ENCODE peak calls at places on chromosomes 16 and 17, in nine cellular contexts. A is ovary, L is transverse colon, Y is heart left ventricle, C is HCT116, W is tibial nerve, F is GM12878, M is endothelial cell of umbilical vein, V is IMR-90. J is an unnamed sample.

GRCh38 chr16:46932802-46933201 is 40.7 kb downstream of the DNAJA2 start:
- DNase-seq in C (no peak), A (no peak), V (no peak), M (no peak), L (no peak), W (no peak), Y (no peak), F (no peak), J (no peak)

GRCh38 chr17:42034059-42034458 is 14.2 kb downstream of the NKIRAS2 start:
- DNase-seq in A (no peak), W (no peak), V (no peak), M (no peak), Y (no peak), L (no peak), C (no peak), F (no peak), J (no peak)

GRCh38 chr17:50028207-50029120 is 27.4 kb upstream of the ITGA3 start:
- DNase-seq in F (no peak), Y (no peak), W (no peak), C (no peak), L (no peak), V (peak; percentile 30), M (peak; percentile 35), A (no peak), J (no peak)

GRCh38 chr17:50667259-50668024 is 32.8 kb downstream of the ABCC3 start:
- DNase-seq in W (no peak), C (no peak), V (no peak), F (no peak), M (no peak), Y (no peak), L (no peak), A (no peak), J (no peak)

GRCh38 chr17:58818654-58819053 is 63.0 kb downstream of the PPM1E start:
- DNase-seq in M (no peak), L (no peak), W (no peak), A (no peak), Y (no peak), F (no peak), C (no peak), V (no peak), J (no peak)

GRCh38 chr17:34378664-34379101 is 15.7 kb upstream of the CCL1 start:
- DNase-seq in M (no peak), L (peak; percentile 28), C (no peak), Y (no peak), F (peak; percentile 76), V (no peak), A (no peak), W (no peak), J (no peak)

GRCh38 chr17:74307984-74308773 is 17.8 kb upstream of the KIF19 start:
- DNase-seq in M (peak; percentile 51), C (no peak), L (no peak), V (no peak), F (no peak), W (no peak), A (no peak), Y (peak; percentile 68), J (no peak)

GRCh38 chr17:82449136-82449882 is 1.2 kb downstream of the CYBC1 start:
- DNase-seq in C (no peak), V (no peak), F (peak; percentile 65), Y (peak; percentile 71), L (peak; percentile 76), M (no peak), W (no peak), A (no peak), J (peak; percentile 51)

GRCh38 chr17:32264140-32264799 is 1.4 kb upstream of the RHBDL3 start:
- DNase-seq in A (no peak), W (no peak), M (no peak), F (no peak), C (no peak), V (no peak), L (no peak), Y (no peak), J (no peak)

GRCh38 chr16:8869212-8869987 is 594 bp upstream of the CARHSP1 start:
- DNase-seq in Y (no peak), V (no peak), L (no peak), M (no peak), W (no peak), A (no peak), C (no peak), F (no peak), J (no peak)

GRCh38 chr16:8866884-8867482 is 1.8 kb downstream of the CARHSP1 start:
- DNase-seq in V (no peak), Y (no peak), W (no peak), M (peak; percentile 31), F (no peak), C (no peak), L (peak; percentile 34), A (no peak), J (no peak)

GRCh38 chr16:8867483-8868271 is 1.1 kb downstream of the CARHSP1 start:
- DNase-seq in V (no peak), L (peak; percentile 73), W (peak; percentile 56), Y (peak; percentile 54), M (peak; percentile 45), A (peak; percentile 72), F (no peak), C (no peak), J (no peak)

GRCh38 chr16:8866118-8866883 is 2.5 kb downstream of the CARHSP1 start:
- DNase-seq in F (no peak), V (no peak), C (no peak), L (peak; percentile 54), W (no peak), Y (peak; percentile 73), A (peak; percentile 78), M (no peak), J (no peak)

DNA sequence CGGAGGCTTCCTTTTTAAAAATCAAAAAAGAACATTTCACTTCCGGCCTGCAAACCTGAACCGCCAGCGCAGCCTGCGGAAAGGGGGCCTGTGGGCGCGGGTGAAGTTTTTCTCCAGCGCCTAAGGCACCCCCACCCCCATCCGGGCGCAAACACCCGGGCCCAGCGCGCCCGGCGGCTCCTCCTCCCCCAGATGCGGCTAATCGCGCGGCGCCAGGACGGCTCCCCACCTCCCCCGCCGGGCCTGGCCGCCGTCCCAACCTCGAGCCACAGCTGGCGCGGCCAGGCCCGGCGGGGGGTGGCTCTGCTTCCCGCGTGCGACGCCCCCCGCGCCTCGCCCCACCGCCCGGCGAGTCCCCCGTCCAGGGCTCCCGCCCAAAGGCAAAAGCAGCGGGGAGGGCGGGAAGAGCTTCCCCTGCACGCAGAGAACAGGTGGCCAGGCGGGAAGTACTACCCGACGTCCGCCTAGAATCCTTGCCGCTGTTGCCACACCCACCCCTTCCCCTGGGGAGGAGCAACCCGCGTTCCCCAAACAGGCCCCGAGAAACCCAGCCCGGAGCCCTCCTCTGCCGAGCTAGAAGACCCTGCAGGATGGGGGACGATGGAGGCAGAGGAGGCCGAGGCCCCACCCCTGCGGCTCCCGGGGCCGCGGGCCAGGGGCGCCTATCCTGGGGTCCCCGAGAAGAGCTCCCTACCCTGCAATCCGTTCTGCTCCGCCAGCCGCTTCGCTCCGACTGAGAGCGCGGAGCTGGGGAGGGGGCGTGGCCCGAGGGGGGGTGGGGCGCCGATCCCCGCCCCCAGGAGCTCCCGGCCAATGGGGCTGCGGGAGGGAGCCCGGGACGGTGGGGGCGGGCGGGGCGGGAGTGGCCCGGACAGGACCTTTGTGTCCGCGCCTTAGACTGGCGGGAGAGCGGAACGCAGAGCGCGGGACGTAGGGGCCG is at the start of gene CARHSP1:
- DNase-seq in V (peak; percentile 79), Y (peak; percentile 90), A (peak; percentile 85), L (peak; percentile 90), W (peak; percentile 73), F (peak; percentile 51), C (peak; percentile 70), M (peak; percentile 92), J (peak; percentile 57)
- TF ChIP-seq POLR2A in V (peak; percentile 80), Y (no peak), A (peak; percentile 51), L (peak; percentile 87), W (peak; percentile 71), F (peak; percentile 79), C (no peak), M (peak; percentile 72), J (peak; percentile 63)

DNA sequence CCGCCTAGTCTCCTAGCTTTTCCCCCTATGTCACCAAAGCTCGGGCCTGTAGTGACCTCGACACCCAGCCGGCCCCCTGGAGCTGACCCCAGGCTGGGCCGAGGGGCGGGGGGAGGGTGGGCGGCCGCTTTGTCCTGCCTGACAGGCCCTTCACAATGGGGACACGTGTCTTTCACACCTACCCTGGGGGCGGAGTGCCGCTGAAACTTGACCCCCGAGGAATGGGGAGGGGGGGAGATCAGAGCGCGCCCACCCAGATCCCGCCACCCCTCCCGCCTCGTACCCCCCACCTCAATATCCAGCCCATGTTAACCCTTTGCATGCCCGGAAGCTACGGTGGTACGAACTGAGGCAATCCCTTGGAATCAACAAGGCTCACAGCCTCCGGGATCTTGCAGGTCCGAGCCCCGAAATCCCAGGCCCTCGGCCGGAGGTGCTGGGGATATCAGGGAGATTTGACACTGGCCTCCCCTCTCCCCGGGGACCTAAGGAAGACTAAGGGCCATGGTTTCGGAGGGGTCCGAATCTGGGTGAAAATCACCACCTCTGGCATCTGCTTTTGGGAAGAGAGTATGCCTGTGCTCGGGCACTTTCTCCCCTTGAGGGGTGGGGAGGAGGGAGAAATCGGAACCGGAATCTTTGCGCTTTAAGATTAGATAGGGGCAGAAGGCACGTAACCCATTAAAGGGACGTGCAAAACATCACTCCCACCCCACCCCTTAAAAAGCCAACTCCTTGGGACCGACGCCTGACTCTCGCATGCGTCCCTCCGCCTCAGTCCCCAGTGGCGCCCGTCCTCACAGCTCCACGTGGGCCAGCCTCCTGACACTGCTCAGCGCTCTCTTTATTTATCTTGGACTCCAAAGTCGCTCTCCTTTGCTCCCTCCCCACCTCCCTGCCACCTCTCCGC is 2.6 kb downstream of the NOG start:
- DNase-seq in C (no peak), Y (no peak), F (no peak), W (no peak), L (no peak), V (peak; percentile 10), A (no peak), M (no peak), J (no peak)
- H3K4me1 ChIP-seq in C (peaks cover 5% of the 10 kb centered on the region), Y (peaks cover 14% of the 10 kb centered on the region), F (no peaks in the 10 kb centered on the region), W (peaks cover 40% of the 10 kb centered on the region), L (peaks cover 14% of the 10 kb centered on the region), V (peaks cover 13% of the 10 kb centered on the region), A (peaks cover 10% of the 10 kb centered on the region), M (peaks cover 23% of the 10 kb centered on the region), J (peaks cover 45% of the 10 kb centered on the region)

GRCh38 chr17:17416400-17417360 is 60.1 kb upstream of the MED9 start:
- DNase-seq in W (no peak), Y (no peak), M (peak; percentile 94), C (no peak), V (peak; percentile 87), A (no peak), F (no peak), L (no peak), J (no peak)
- TF ChIP-seq POLR2A in W (no peak), Y (no peak), M (peak; percentile 75), C (no peak), V (peak; percentile 33), A (no peak), F (no peak), L (no peak), J (no peak)

DNA sequence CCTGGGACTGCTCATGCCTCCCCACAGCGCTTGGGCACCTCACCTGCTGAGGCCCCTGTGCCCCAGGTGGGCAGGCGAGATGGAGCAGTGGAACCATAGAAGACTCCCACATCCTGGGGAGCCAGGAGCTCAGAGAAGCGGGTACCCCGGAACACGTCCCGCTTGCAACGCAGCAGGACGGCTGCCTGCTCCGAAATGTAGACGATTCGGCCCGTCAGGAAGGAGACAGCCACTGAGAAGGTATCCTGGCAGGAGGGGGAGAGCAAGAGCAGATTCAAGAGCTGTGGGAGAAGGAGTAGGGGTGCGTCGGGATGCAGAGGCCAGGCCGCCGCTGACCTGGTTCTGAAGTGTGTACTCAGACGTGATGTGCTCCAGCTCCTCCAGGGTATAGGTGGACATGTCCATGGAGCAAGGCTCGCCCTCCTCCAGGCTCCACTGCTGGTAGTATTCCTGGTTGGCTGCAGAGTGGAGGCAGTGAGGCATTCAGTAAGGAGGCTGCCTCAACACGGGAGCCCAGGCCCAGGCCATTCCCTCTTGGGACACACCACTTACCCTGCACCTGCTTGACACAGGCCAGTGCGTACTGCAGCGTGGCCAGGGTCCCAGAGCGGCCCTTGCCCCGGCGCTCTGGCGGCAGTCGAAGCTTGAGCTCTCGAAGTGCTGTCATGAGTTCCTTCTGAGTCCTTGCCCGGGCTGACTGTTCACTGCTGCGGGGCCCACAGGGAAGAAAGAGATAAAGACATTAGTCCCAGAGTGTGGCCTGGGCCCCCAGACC is 2.6 kb downstream of the PER1 start:
- DNase-seq in W (no peak), V (no peak), L (no peak), Y (no peak), C (no peak), M (no peak), A (peak; percentile 31), F (no peak), J (no peak)
- H3K4me1 ChIP-seq in W (peaks cover 38% of the 10 kb centered on the region), V (peaks cover 17% of the 10 kb centered on the region), L (peaks cover 10% of the 10 kb centered on the region), Y (peaks cover 25% of the 10 kb centered on the region), C (peaks cover 27% of the 10 kb centered on the region), M (peaks cover 30% of the 10 kb centered on the region), A (peaks cover 12% of the 10 kb centered on the region), F (peaks cover 15% of the 10 kb centered on the region), J (peaks cover 26% of the 10 kb centered on the region)